ENCODE peak calls at places on chromosomes 5 and 9, in seven cellular contexts. Z, R, A, U, W, Y and F are unnamed samples.

GRCh38 chr5:152853361-152853760 is 448.3 kb upstream of the NMUR2 start:
- DNase-seq in Z (no peak), R (no peak), A (no peak), U (no peak), W (no peak), Y (no peak), F (no peak)

GRCh38 chr9:27865031-27865438 is 291.8 kb upstream of the C9orf72 start:
- DNase-seq in Z (peak; percentile 18), R (no peak), A (peak; percentile 73), U (no peak), W (peak; percentile 94), Y (peak; percentile 37), F (peak; percentile 94)

GRCh38 chr5:159422371-159422770 is 92.1 kb upstream of the IL12B start:
- DNase-seq in Z (peak; percentile 42), R (no peak), A (peak; percentile 38), U (no peak), W (no peak), Y (no peak), F (no peak)

GRCh38 chr5:66174338-66174737 is 30.2 kb downstream of the SREK1 start:
- DNase-seq in Z (peak; percentile 53), R (peak; percentile 18), A (peak; percentile 23), U (no peak), W (no peak), Y (no peak), F (no peak)

GRCh38 chr9:129174724-129175514 is 3.1 kb downstream of the IER5L start:
- DNase-seq in Z (peak; percentile 87), R (peak; percentile 94), A (peak; percentile 49), U (peak; percentile 89), W (no peak), Y (peak; percentile 67), F (no peak)

GRCh38 chr9:2742214-2742613 is 24.9 kb downstream of the KCNV2 start:
- DNase-seq in Z (no peak), R (no peak), A (no peak), U (no peak), W (no peak), Y (no peak), F (no peak)

GRCh38 chr5:135568241-135568640 is 10.6 kb downstream of the CXCL14 start:
- DNase-seq in Z (no peak), R (no peak), A (no peak), U (no peak), W (no peak), Y (no peak), F (no peak)

GRCh38 chr5:174436805-174437204 is 287.6 kb upstream of the MSX2 start:
- DNase-seq in Z (no peak), R (no peak), A (no peak), U (no peak), W (no peak), Y (no peak), F (no peak)

GRCh38 chr5:132265336-132266030 is 8.0 kb downstream of the PDLIM4 start:
- DNase-seq in Z (peak; percentile 93), R (peak; percentile 91), A (peak; percentile 91), U (no peak), W (peak; percentile 90), Y (peak; percentile 94), F (peak; percentile 76)

GRCh38 chr9:4238522-4238921 is 61.3 kb downstream of the GLIS3 start:
- DNase-seq in Z (peak; percentile 89), R (no peak), A (peak; percentile 65), U (no peak), W (no peak), Y (peak; percentile 66), F (no peak)

GRCh38 chr9:70945301-70945700 is 176.1 kb downstream of the TRPM3 start:
- DNase-seq in Z (peak; percentile 17), R (no peak), A (peak; percentile 32), U (no peak), W (no peak), Y (peak; percentile 50), F (no peak)

GRCh38 chr9:77997611-77998349 is 33.8 kb downstream of the GNAQ start:
- DNase-seq in Z (no peak), R (no peak), A (no peak), U (peak; percentile 64), W (no peak), Y (no peak), F (no peak)

GRCh38 chr5:59036274-59036961 is 453.5 kb downstream of the RAB3C start:
- DNase-seq in Z (peak; percentile 98), R (peak; percentile 79), A (peak; percentile 98), U (no peak), W (peak; percentile 83), Y (peak; percentile 93), F (no peak)

GRCh38 chr5:99105216-99105615 is 176.4 kb upstream of the CHD1 start:
- DNase-seq in Z (peak; percentile 11), R (no peak), A (no peak), U (no peak), W (no peak), Y (no peak), F (no peak)

GRCh38 chr9:8649807-8650206 is 850.2 kb upstream of the DMAC1 start:
- DNase-seq in Z (no peak), R (no peak), A (no peak), U (no peak), W (no peak), Y (no peak), F (no peak)

GRCh38 chr5:137735531-137736284 is at the start of gene KLHL3:
- DNase-seq in Z (peak; percentile 53), R (peak; percentile 70), A (peak; percentile 58), U (peak; percentile 64), W (no peak), Y (peak; percentile 63), F (no peak)

GRCh38 chr9:125631391-125632085 is 75.5 kb downstream of the MAPKAP1 start:
- DNase-seq in Z (peak; percentile 68), R (peak; percentile 56), A (peak; percentile 44), U (no peak), W (no peak), Y (peak; percentile 42), F (no peak)

GRCh38 chr5:39503148-39503547 is 78.4 kb upstream of the DAB2 start:
- DNase-seq in Z (peak; percentile 78), R (no peak), A (no peak), U (no peak), W (no peak), Y (no peak), F (no peak)

GRCh38 chr9:126676685-126677143 is 63.0 kb downstream of the LMX1B start:
- DNase-seq in Z (no peak), R (no peak), A (no peak), U (no peak), W (no peak), Y (peak; percentile 46), F (no peak)

GRCh38 chr5:79070002-79070567 is 518 bp downstream of the BHMT2 start:
- DNase-seq in Z (peak; percentile 63), R (no peak), A (no peak), U (no peak), W (no peak), Y (no peak), F (no peak)

GRCh38 chr9:3936520-3937235 is 363.2 kb downstream of the GLIS3 start:
- DNase-seq in Z (no peak), R (no peak), A (peak; percentile 28), U (peak; percentile 82), W (no peak), Y (no peak), F (no peak)

GRCh38 chr9:113807173-113808061 is 68.7 kb upstream of the ZNF618 start:
- DNase-seq in Z (peak; percentile 68), R (peak; percentile 48), A (peak; percentile 59), U (no peak), W (no peak), Y (peak; percentile 43), F (no peak)

GRCh38 chr5:108451269-108451668 is 69.4 kb upstream of the FBXL17 start:
- DNase-seq in Z (no peak), R (no peak), A (no peak), U (no peak), W (no peak), Y (no peak), F (no peak)
- H3K4me3 ChIP-seq in Z (no peak overlapping the region), R (no peak overlapping the region), A (no peak overlapping the region), U (no peak overlapping the region), W (no peak overlapping the region), Y (no peak overlapping the region), F (no peak overlapping the region)

GRCh38 chr9:91768507-91768906 is 181.5 kb downstream of the ROR2 start:
- DNase-seq in Z (no peak), R (no peak), A (no peak), U (no peak), W (no peak), Y (no peak), F (no peak)
- TF ChIP-seq CTCF in Z (no peak), R (no peak), A (no peak), U (no peak), W (no peak), Y (no peak), F (no peak)

DNA sequence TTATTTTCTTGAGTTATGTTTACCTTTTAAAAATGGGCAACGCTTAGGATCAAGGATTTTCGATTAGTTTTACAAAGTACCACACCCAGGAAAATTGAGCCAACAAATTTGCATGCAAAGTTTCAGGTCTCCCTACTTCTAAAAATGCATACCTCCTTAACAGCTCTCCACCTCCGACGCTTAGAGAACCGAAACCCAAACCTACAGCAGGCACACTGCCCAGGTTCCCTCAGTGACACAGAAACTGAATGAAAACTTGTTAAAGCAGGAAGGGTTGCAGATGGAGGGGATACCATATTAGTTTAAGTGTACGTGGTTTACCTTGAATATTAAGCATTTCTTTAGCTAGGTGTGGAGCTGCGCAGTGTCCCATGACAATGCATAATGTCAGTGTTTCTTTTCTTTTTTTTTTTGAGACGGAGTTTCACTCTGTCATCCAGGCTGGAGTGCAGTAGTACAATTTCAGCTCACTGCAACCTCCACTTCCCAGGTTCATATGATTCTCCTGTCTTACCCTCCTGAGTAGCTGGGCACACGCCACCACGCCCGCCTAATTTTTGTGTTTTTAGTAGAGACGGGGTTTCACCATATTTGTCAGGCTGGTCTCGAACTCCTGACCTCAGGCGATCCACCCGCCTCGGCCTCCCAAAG is 1.6 kb upstream of the SUB1 start:
- DNase-seq in Z (no peak), R (no peak), A (no peak), U (no peak), W (no peak), Y (peak; percentile 8), F (no peak)
- H3K4me3 ChIP-seq in Z (no peak overlapping the region), R (no peak overlapping the region), A (no peak overlapping the region), U (peak overlapping the region; percentile 4), W (no peak overlapping the region), Y (no peak overlapping the region), F (no peak overlapping the region)

DNA sequence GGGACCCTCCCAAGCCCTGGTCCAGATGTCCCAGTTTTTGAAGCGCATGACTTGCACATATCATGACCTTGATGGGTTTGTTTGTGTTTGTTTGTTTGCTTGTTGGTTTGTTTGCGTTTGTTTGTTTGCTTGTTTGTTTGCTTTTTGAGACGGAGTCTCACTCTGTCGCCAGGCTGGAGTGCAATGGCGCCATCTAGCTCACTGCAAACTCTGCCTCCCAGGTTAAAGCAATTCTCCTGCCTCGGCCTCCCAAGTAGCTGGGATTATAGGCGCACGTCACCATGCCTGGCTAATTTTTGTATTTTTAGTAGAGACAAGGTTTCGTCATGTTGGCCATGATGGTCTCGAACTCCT is 13.0 kb upstream of the UBAC1 start:
- DNase-seq in Z (no peak), R (no peak), A (no peak), U (no peak), W (no peak), Y (no peak), F (no peak)
- TF ChIP-seq CTCF in Z (peak; percentile 9), R (no peak), A (peak; percentile 9), U (no peak), W (peak; percentile 12), Y (no peak), F (peak; percentile 11)